ENCODE peak calls at places on chromosomes 4 and X, in nine cellular contexts. O is esophagus squamous epithelium; B is CD8-positive, alpha-beta memory T cell; P is WERI-Rb-1; M is left lung; S is CD8-positive, alpha-beta T cell; I is substantia nigra; F is CD4-positive, alpha-beta T cell; V is aorta. R is an unnamed sample.

GRCh38 chr4:170025523-170026252 is 507 bp downstream of the MFAP3L start:
- DNase-seq in O (no peak), B (peak; percentile 2), P (peak; percentile 60), M (peak; percentile 37), S (no peak), I (peak; percentile 19), F (peak; percentile 5), V (peak; percentile 58), R (no peak)

GRCh38 chrX:13279279-13280009 is 40.4 kb downstream of the ATXN3L start:
- DNase-seq in O (no peak), B (no peak), P (no peak), M (no peak), S (no peak), I (no peak), F (no peak), V (no peak), R (no peak)

GRCh38 chr4:188986271-188986689 is 847.0 kb downstream of the TRIML1 start:
- DNase-seq in O (no peak), B (no peak), P (no peak), M (no peak), S (no peak), I (no peak), F (no peak), V (no peak), R (no peak)

GRCh38 chr4:121462660-121463261 is 81.9 kb upstream of the QRFPR start:
- DNase-seq in O (no peak), B (peak; percentile 11), P (peak; percentile 71), M (no peak), S (no peak), I (peak; percentile 26), F (no peak), V (no peak), R (no peak)

GRCh38 chrX:52934704-52935468 is 23.4 kb downstream of the FAM156A start:
- DNase-seq in O (peak; percentile 89), B (peak; percentile 95), P (peak; percentile 95), M (peak; percentile 97), S (peak; percentile 99), I (peak; percentile 84), F (peak; percentile 93), V (peak; percentile 98), R (peak; percentile 87)

GRCh38 chr4:158656439-158656838 is 15.2 kb downstream of the C4orf46 start:
- DNase-seq in O (no peak), B (no peak), P (no peak), M (no peak), S (no peak), I (no peak), F (no peak), V (no peak), R (no peak)

GRCh38 chr4:40749717-40750460 is at the start of gene NSUN7:
- DNase-seq in O (no peak), B (no peak), P (peak; percentile 89), M (peak; percentile 82), S (peak; percentile 49), I (peak; percentile 4), F (no peak), V (peak; percentile 78), R (peak; percentile 87)

GRCh38 chr4:184267673-184268573 is 50.2 kb upstream of the ENPP6 start:
- DNase-seq in O (peak; percentile 35), B (peak; percentile 73), P (no peak), M (peak; percentile 81), S (peak; percentile 80), I (no peak), F (peak; percentile 50), V (peak; percentile 78), R (no peak)

GRCh38 chrX:17564689-17565409 is 172.4 kb upstream of the SCML1 start:
- DNase-seq in O (no peak), B (no peak), P (no peak), M (no peak), S (no peak), I (no peak), F (no peak), V (peak; percentile 55), R (no peak)

GRCh38 chr4:60201052-60201673 is 999.0 kb upstream of the ADGRL3 start:
- DNase-seq in O (no peak), B (no peak), P (peak; percentile 47), M (no peak), S (no peak), I (peak; percentile 14), F (no peak), V (peak; percentile 43), R (no peak)

GRCh38 chrX:42247241-42247640 is 323.9 kb upstream of the CASK start:
- DNase-seq in O (no peak), B (no peak), P (no peak), M (no peak), S (no peak), I (no peak), F (no peak), V (no peak), R (no peak)

GRCh38 chr4:158490629-158491028 is 31.1 kb upstream of the RXFP1 start:
- DNase-seq in O (no peak), B (no peak), P (no peak), M (no peak), S (no peak), I (no peak), F (no peak), V (no peak), R (no peak)

GRCh38 chr4:12116009-12116542 is 687.4 kb upstream of the HS3ST1 start:
- DNase-seq in O (no peak), B (no peak), P (no peak), M (no peak), S (no peak), I (no peak), F (no peak), V (no peak), R (no peak)

GRCh38 chr4:6607368-6608050 is 32.5 kb downstream of the MAN2B2 start:
- DNase-seq in O (no peak), B (no peak), P (no peak), M (no peak), S (no peak), I (no peak), F (no peak), V (no peak), R (no peak)

GRCh38 chrX:15815779-15816452 is 25.6 kb downstream of the ZRSR2 start:
- DNase-seq in O (no peak), B (no peak), P (no peak), M (no peak), S (no peak), I (no peak), F (no peak), V (no peak), R (no peak)

GRCh38 chr4:59091376-59092142 is 1981.4 kb upstream of the IGFBP7 start:
- DNase-seq in O (no peak), B (no peak), P (no peak), M (no peak), S (no peak), I (no peak), F (no peak), V (no peak), R (no peak)

GRCh38 chrX:140480765-140481164 is 24.1 kb downstream of the SOX3 start:
- DNase-seq in O (no peak), B (no peak), P (no peak), M (no peak), S (no peak), I (no peak), F (no peak), V (no peak), R (no peak)

GRCh38 chr4:89222171-89222570 is 85.4 kb downstream of the GPRIN3 start:
- DNase-seq in O (no peak), B (no peak), P (no peak), M (no peak), S (no peak), I (no peak), F (no peak), V (no peak), R (no peak)

GRCh38 chr4:26330946-26331345 is 10.1 kb downstream of the RBPJ start:
- DNase-seq in O (no peak), B (no peak), P (no peak), M (no peak), S (no peak), I (no peak), F (no peak), V (no peak), R (no peak)
- H3K27ac ChIP-seq in O (no peak overlapping the region), B (no peak overlapping the region), P (no peak overlapping the region), M (no peak overlapping the region), S (no peak overlapping the region), I (peak overlapping the region; percentile 76), F (no peak overlapping the region), V (no peak overlapping the region), R (no peak overlapping the region)

DNA sequence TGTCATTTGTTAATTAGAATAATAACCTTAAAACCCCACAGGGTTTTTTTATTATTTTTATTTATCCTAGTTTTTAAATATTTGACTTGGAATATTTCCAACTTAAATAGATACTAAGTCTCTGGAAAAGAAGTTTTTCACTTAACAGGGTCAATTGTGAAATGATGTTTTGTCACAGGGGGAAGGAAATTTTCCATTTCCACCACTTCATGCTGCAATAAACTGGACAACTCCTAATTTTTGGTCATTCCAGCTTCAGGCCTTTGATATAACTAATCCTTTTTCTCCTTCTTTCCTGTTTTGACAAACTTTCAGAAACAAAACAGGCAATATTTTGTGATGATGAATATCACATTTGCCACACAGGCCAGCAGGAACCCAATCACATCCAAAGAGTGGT is 45.3 kb downstream of the UGT2B10 start:
- DNase-seq in O (no peak), B (no peak), P (no peak), M (no peak), S (no peak), I (no peak), F (no peak), V (no peak), R (no peak)
- H3K27ac ChIP-seq in O (no peak overlapping the region), B (no peak overlapping the region), P (no peak overlapping the region), M (no peak overlapping the region), S (no peak overlapping the region), I (no peak overlapping the region), F (no peak overlapping the region), V (no peak overlapping the region), R (no peak overlapping the region)

DNA sequence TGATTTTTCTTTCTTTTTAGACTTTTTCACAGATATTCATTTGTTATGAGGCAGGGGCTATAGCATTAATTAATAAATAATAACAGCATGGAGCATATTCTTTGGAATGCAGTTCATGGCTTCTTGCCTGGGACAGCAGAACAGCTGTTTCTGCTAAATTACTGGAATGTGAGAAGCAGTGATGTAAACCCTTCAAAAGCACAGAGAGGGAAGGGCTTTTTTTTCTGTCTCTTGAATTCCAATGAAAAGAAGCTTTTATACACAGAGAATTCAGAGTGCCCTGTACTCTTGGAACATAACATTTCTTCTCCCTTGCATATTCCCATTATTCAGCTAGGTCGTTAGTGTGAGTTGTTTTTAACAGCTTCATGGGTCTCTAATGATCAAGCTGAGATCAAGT is 28.5 kb upstream of the ANK2 start:
- DNase-seq in O (no peak), B (no peak), P (no peak), M (no peak), S (no peak), I (no peak), F (no peak), V (no peak), R (no peak)
- H3K27ac ChIP-seq in O (no peak overlapping the region), B (no peak overlapping the region), P (no peak overlapping the region), M (no peak overlapping the region), S (no peak overlapping the region), I (peak overlapping the region; percentile 39), F (no peak overlapping the region), V (no peak overlapping the region), R (no peak overlapping the region)

GRCh38 chr4:106149911-106150310 is 166.1 kb downstream of the TBCK start:
- DNase-seq in O (no peak), B (no peak), P (no peak), M (no peak), S (no peak), I (no peak), F (no peak), V (no peak), R (no peak)
- H3K27ac ChIP-seq in O (no peak overlapping the region), B (no peak overlapping the region), P (no peak overlapping the region), M (no peak overlapping the region), S (no peak overlapping the region), I (no peak overlapping the region), F (no peak overlapping the region), V (no peak overlapping the region), R (no peak overlapping the region)